ENCODE peak calls at places on chromosomes 5 and 9, in eight cellular contexts. One of them, this sample, is unnamed.

GRCh38 chr5:126846756-126847155 is 69.8 kb downstream of the LMNB1 start:
- DNase-seq in right atrium auricular region: no peak
- DNase-seq in K562: peak
- DNase-seq in WTC11: no peak
- DNase-seq in endodermal cell: peak
- DNase-seq in RWPE1: no peak
- DNase-seq in IMR-90: no peak
- DNase-seq in AG20443: no peak
- DNase-seq in this sample: no peak

GRCh38 chr9:6907772-6908381 is 150.1 kb downstream of the KDM4C start:
- DNase-seq in WTC11: no peak
- DNase-seq in endodermal cell: no peak
- DNase-seq in K562: no peak
- DNase-seq in RWPE1: no peak
- DNase-seq in AG20443: no peak
- DNase-seq in right atrium auricular region: no peak
- DNase-seq in IMR-90: peak
- DNase-seq in this sample: peak

GRCh38 chr5:29001666-29002065 is 1963.3 kb upstream of the CDH9 start:
- DNase-seq in IMR-90: no peak
- DNase-seq in K562: no peak
- DNase-seq in endodermal cell: peak
- DNase-seq in right atrium auricular region: no peak
- DNase-seq in RWPE1: no peak
- DNase-seq in WTC11: no peak
- DNase-seq in AG20443: no peak
- DNase-seq in this sample: no peak

GRCh38 chr9:114316605-114317230 is 6.2 kb upstream of the ORM1 start:
- DNase-seq in K562: no peak
- DNase-seq in endodermal cell: peak
- DNase-seq in RWPE1: no peak
- DNase-seq in WTC11: no peak
- DNase-seq in right atrium auricular region: no peak
- DNase-seq in IMR-90: no peak
- DNase-seq in AG20443: peak
- DNase-seq in this sample: peak

GRCh38 chr5:111385970-111386831 is 126.1 kb downstream of the STARD4 start:
- DNase-seq in right atrium auricular region: no peak
- DNase-seq in IMR-90: no peak
- DNase-seq in endodermal cell: no peak
- DNase-seq in WTC11: no peak
- DNase-seq in RWPE1: no peak
- DNase-seq in AG20443: no peak
- DNase-seq in K562: no peak
- DNase-seq in this sample: no peak

GRCh38 chr5:78361226-78361993 is 993 bp downstream of the SCAMP1 start:
- DNase-seq in WTC11: no peak
- DNase-seq in AG20443: peak
- DNase-seq in RWPE1: peak
- DNase-seq in IMR-90: peak
- DNase-seq in K562: peak
- DNase-seq in endodermal cell: peak
- DNase-seq in right atrium auricular region: peak
- DNase-seq in this sample: peak

GRCh38 chr5:6311568-6312501 is 66.5 kb downstream of the MED10 start:
- DNase-seq in endodermal cell: no peak
- DNase-seq in RWPE1: no peak
- DNase-seq in IMR-90: no peak
- DNase-seq in WTC11: no peak
- DNase-seq in AG20443: no peak
- DNase-seq in right atrium auricular region: no peak
- DNase-seq in K562: no peak
- DNase-seq in this sample: no peak

GRCh38 chr9:134134949-134135342 is 936 bp upstream of the WDR5 start:
- DNase-seq in IMR-90: no peak
- DNase-seq in K562: peak
- DNase-seq in endodermal cell: no peak
- DNase-seq in right atrium auricular region: no peak
- DNase-seq in WTC11: no peak
- DNase-seq in RWPE1: peak
- DNase-seq in AG20443: no peak
- DNase-seq in this sample: no peak

GRCh38 chr9:120935383-120935857 is 8.8 kb upstream of the TRAF1 start:
- DNase-seq in AG20443: peak
- DNase-seq in K562: peak
- DNase-seq in endodermal cell: peak
- DNase-seq in WTC11: no peak
- DNase-seq in IMR-90: peak
- DNase-seq in RWPE1: peak
- DNase-seq in right atrium auricular region: peak
- DNase-seq in this sample: peak